ENCODE peak calls at places on chromosome 7, in five cellular contexts. T is brain microvascular endothelial cell; V is pancreas; I is CD4-positive, alpha-beta memory T cell; U is aorta. E is an unnamed sample.

GRCh38 chr7:104943502-104944343 is 70.3 kb upstream of the KMT2E start:
- DNase-seq in T (peak), V (peak), I (peak), U (no peak), E (no peak)

GRCh38 chr7:87354749-87355148 is 9.3 kb downstream of the CROT start:
- DNase-seq in T (no peak), V (no peak), I (no peak), U (no peak), E (no peak)

GRCh38 chr7:155803418-155804376 is 8.6 kb downstream of the SHH start:
- DNase-seq in T (no peak), V (no peak), I (no peak), U (peak), E (no peak)

GRCh38 chr7:12685550-12685949 is 1.9 kb upstream of the ARL4A start:
- DNase-seq in T (peak), V (peak), I (peak), U (no peak), E (no peak)

GRCh38 chr7:44325811-44326241 is 432 bp upstream of the CAMK2B start:
- DNase-seq in T (no peak), V (no peak), I (no peak), U (no peak), E (no peak)

GRCh38 chr7:37198906-37199485 is 249.7 kb downstream of the ELMO1 start:
- DNase-seq in T (peak), V (peak), I (peak), U (peak), E (peak)

GRCh38 chr7:93146036-93146435 is 2.1 kb downstream of the SAMD9L start:
- DNase-seq in T (no peak), V (no peak), I (no peak), U (no peak), E (no peak)

GRCh38 chr7:33789871-33790270 is 115.5 kb upstream of the BMPER start:
- DNase-seq in T (no peak), V (no peak), I (no peak), U (no peak), E (no peak)

GRCh38 chr7:92884218-92884617 is 47.8 kb upstream of the CDK6 start:
- DNase-seq in T (no peak), V (no peak), I (no peak), U (no peak), E (no peak)

GRCh38 chr7:139735912-139736595 is 41.7 kb downstream of the HIPK2 start:
- DNase-seq in T (no peak), V (no peak), I (no peak), U (no peak), E (no peak)

GRCh38 chr7:113636727-113637421 is 281.9 kb downstream of the PPP1R3A start:
- DNase-seq in T (peak), V (no peak), I (no peak), U (no peak), E (peak)

GRCh38 chr7:97004931-97005763 is at the start of gene DLX6:
- DNase-seq in T (no peak), V (no peak), I (no peak), U (peak), E (no peak)

GRCh38 chr7:28292826-28293528 is 112.4 kb upstream of the JAZF1 start:
- DNase-seq in T (no peak), V (no peak), I (no peak), U (no peak), E (no peak)

GRCh38 chr7:118104812-118105441 is 79.0 kb upstream of the LSM8 start:
- DNase-seq in T (no peak), V (no peak), I (no peak), U (no peak), E (no peak)

GRCh38 chr7:118111347-118111746 is 72.6 kb upstream of the LSM8 start:
- DNase-seq in T (no peak), V (no peak), I (no peak), U (no peak), E (no peak)

GRCh38 chr7:118110178-118110577 is 73.8 kb upstream of the LSM8 start:
- DNase-seq in T (no peak), V (no peak), I (no peak), U (no peak), E (no peak)

GRCh38 chr7:118114175-118114574 is 69.8 kb upstream of the LSM8 start:
- DNase-seq in T (no peak), V (no peak), I (no peak), U (no peak), E (no peak)

GRCh38 chr7:118109607-118110006 is 74.4 kb upstream of the LSM8 start:
- DNase-seq in T (no peak), V (peak), I (no peak), U (no peak), E (no peak)
- H3K4me3 ChIP-seq in T (no peak), V (no peak), I (no peak), U (no peak), E (no peak)

GRCh38 chr7:26976840-26977239 is 112.5 kb upstream of the SKAP2 start:
- DNase-seq in T (no peak), V (no peak), I (no peak), U (no peak), E (no peak)
- H3K4me3 ChIP-seq in T (no peak), V (no peak), I (no peak), U (no peak), E (no peak)

DNA sequence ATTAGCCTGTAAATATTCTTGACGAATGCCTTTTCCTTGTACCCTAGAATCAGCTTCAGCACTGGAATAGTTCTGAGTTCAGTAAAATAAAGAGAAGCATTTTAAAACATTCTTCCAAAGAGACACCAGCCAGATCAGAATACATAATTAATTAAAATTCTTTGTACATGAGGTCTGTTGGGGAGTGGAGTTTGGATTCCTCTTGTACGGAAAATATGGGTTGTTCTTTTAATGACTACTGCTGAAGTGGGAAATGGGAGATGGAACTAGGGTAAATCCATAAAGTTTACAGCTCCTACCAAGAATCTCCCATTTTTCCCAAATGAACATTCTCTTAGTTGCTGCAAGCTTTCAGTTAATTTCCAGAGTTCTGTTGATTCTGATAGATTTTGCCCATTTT is 409.0 kb upstream of the SEMA3C start:
- DNase-seq in T (no peak), V (no peak), I (no peak), U (no peak), E (no peak)
- H3K4me3 ChIP-seq in T (no peak), V (no peak), I (no peak), U (no peak), E (no peak)

GRCh38 chr7:157440346-157441022 is 103.7 kb downstream of the DNAJB6 start:
- DNase-seq in T (no peak), V (no peak), I (no peak), U (peak), E (no peak)

GRCh38 chr7:157439149-157439548 is 102.3 kb downstream of the DNAJB6 start:
- DNase-seq in T (no peak), V (no peak), I (no peak), U (peak), E (no peak)

GRCh38 chr7:157439761-157440160 is 103.0 kb downstream of the DNAJB6 start:
- DNase-seq in T (no peak), V (no peak), I (no peak), U (peak), E (no peak)

GRCh38 chr7:157442456-157442855 is 105.7 kb downstream of the DNAJB6 start:
- DNase-seq in T (no peak), V (no peak), I (no peak), U (peak), E (no peak)

GRCh38 chr7:157441023-157441399 is 104.2 kb downstream of the DNAJB6 start:
- DNase-seq in T (no peak), V (no peak), I (no peak), U (peak), E (no peak)
- H3K4me3 ChIP-seq in T (no peak), V (no peak), I (no peak), U (no peak), E (no peak)